ENCODE peak calls at places on chromosomes 6 and 20, in six cellular contexts. One of them, this sample, is unnamed.

GRCh38 chr20:37350655-37351574 is 5.0 kb downstream of the SRC start:
- DNase-seq in colonic mucosa: no peak
- DNase-seq in heart left ventricle: no peak
- DNase-seq in HCT116: no peak
- DNase-seq in psoas muscle: no peak
- DNase-seq in small intestine: no peak
- DNase-seq in this sample: no peak

GRCh38 chr20:64083380-64084208 is 604 bp downstream of the LKAAEAR1 start:
- DNase-seq in HCT116: no peak
- DNase-seq in psoas muscle: peak; percentile 82
- DNase-seq in heart left ventricle: peak; percentile 79
- DNase-seq in small intestine: no peak
- DNase-seq in colonic mucosa: peak; percentile 60
- DNase-seq in this sample: peak; percentile 92

GRCh38 chr6:30887901-30888300 is 3.6 kb downstream of the DDR1 start:
- DNase-seq in psoas muscle: no peak
- DNase-seq in small intestine: no peak
- DNase-seq in HCT116: no peak
- DNase-seq in colonic mucosa: no peak
- DNase-seq in heart left ventricle: no peak
- DNase-seq in this sample: no peak

GRCh38 chr6:130697661-130698535 is 129.3 kb upstream of the SMLR1 start:
- DNase-seq in colonic mucosa: peak; percentile 47
- DNase-seq in heart left ventricle: peak; percentile 19
- DNase-seq in psoas muscle: no peak
- DNase-seq in HCT116: peak; percentile 49
- DNase-seq in small intestine: peak; percentile 58
- DNase-seq in this sample: peak; percentile 73

GRCh38 chr6:36642913-36643817 is 35.3 kb upstream of the CDKN1A start:
- DNase-seq in heart left ventricle: peak; percentile 72
- DNase-seq in HCT116: no peak
- DNase-seq in small intestine: peak; percentile 98
- DNase-seq in psoas muscle: peak; percentile 89
- DNase-seq in colonic mucosa: peak; percentile 97
- DNase-seq in this sample: no peak

GRCh38 chr6:161444966-161445799 is 171.3 kb upstream of the AGPAT4 start:
- DNase-seq in HCT116: no peak
- DNase-seq in heart left ventricle: no peak
- DNase-seq in psoas muscle: peak; percentile 62
- DNase-seq in small intestine: no peak
- DNase-seq in colonic mucosa: no peak
- DNase-seq in this sample: no peak

GRCh38 chr20:62772994-62773858 is 23.0 kb upstream of the MRGBP start:
- DNase-seq in HCT116: no peak
- DNase-seq in psoas muscle: no peak
- DNase-seq in small intestine: no peak
- DNase-seq in colonic mucosa: no peak
- DNase-seq in heart left ventricle: no peak
- DNase-seq in this sample: no peak

GRCh38 chr6:36136551-36136950 is 6.2 kb downstream of the MAPK13 start:
- DNase-seq in small intestine: no peak
- DNase-seq in colonic mucosa: no peak
- DNase-seq in psoas muscle: no peak
- DNase-seq in HCT116: no peak
- DNase-seq in heart left ventricle: no peak
- DNase-seq in this sample: no peak

GRCh38 chr6:3202999-3203696 is 24.3 kb downstream of the TUBB2B start:
- DNase-seq in colonic mucosa: no peak
- DNase-seq in heart left ventricle: no peak
- DNase-seq in small intestine: no peak
- DNase-seq in psoas muscle: no peak
- DNase-seq in HCT116: no peak
- DNase-seq in this sample: no peak

GRCh38 chr20:63572071-63572787 is 1.8 kb downstream of the HELZ2 start:
- DNase-seq in heart left ventricle: no peak
- DNase-seq in HCT116: no peak
- DNase-seq in psoas muscle: no peak
- DNase-seq in small intestine: no peak
- DNase-seq in colonic mucosa: no peak
- DNase-seq in this sample: no peak

GRCh38 chr6:138086573-138087196 is 20.5 kb downstream of the PERP start:
- DNase-seq in HCT116: peak; percentile 85
- DNase-seq in psoas muscle: no peak
- DNase-seq in heart left ventricle: no peak
- DNase-seq in colonic mucosa: no peak
- DNase-seq in small intestine: peak; percentile 54
- DNase-seq in this sample: no peak

GRCh38 chr6:159761135-159761872 is 541 bp upstream of the ACAT2 start:
- DNase-seq in psoas muscle: peak; percentile 67
- DNase-seq in small intestine: peak; percentile 24
- DNase-seq in heart left ventricle: peak; percentile 27
- DNase-seq in colonic mucosa: peak; percentile 37
- DNase-seq in HCT116: no peak
- DNase-seq in this sample: no peak

GRCh38 chr6:168249746-168250145 is 69.8 kb downstream of the DACT2 start:
- DNase-seq in small intestine: no peak
- DNase-seq in psoas muscle: no peak
- DNase-seq in heart left ventricle: no peak
- DNase-seq in colonic mucosa: no peak
- DNase-seq in HCT116: no peak
- DNase-seq in this sample: peak; percentile 9

GRCh38 chr6:9186148-9186547 is 750.8 kb upstream of the SLC35B3 start:
- DNase-seq in small intestine: no peak
- DNase-seq in HCT116: no peak
- DNase-seq in psoas muscle: no peak
- DNase-seq in colonic mucosa: no peak
- DNase-seq in heart left ventricle: no peak
- DNase-seq in this sample: no peak

GRCh38 chr6:130396722-130397121 is 30.9 kb downstream of the TMEM200A start:
- DNase-seq in psoas muscle: no peak
- DNase-seq in colonic mucosa: no peak
- DNase-seq in heart left ventricle: no peak
- DNase-seq in small intestine: peak; percentile 31
- DNase-seq in HCT116: no peak
- DNase-seq in this sample: no peak

GRCh38 chr6:21754891-21755290 is 161.3 kb downstream of the SOX4 start:
- DNase-seq in small intestine: no peak
- DNase-seq in colonic mucosa: no peak
- DNase-seq in heart left ventricle: no peak
- DNase-seq in psoas muscle: no peak
- DNase-seq in HCT116: peak; percentile 69
- DNase-seq in this sample: no peak

GRCh38 chr6:128307671-128308070 is 212.7 kb downstream of the PTPRK start:
- DNase-seq in colonic mucosa: no peak
- DNase-seq in heart left ventricle: no peak
- DNase-seq in small intestine: no peak
- DNase-seq in psoas muscle: no peak
- DNase-seq in HCT116: no peak
- DNase-seq in this sample: no peak

GRCh38 chr20:62936996-62937352 is 973 bp upstream of the GID8 start:
- DNase-seq in colonic mucosa: no peak
- DNase-seq in psoas muscle: no peak
- DNase-seq in small intestine: peak; percentile 33
- DNase-seq in heart left ventricle: no peak
- DNase-seq in HCT116: no peak
- DNase-seq in this sample: peak; percentile 56

GRCh38 chr6:117329926-117330325 is 64.6 kb downstream of the VGLL2 start:
- DNase-seq in heart left ventricle: no peak
- DNase-seq in psoas muscle: no peak
- DNase-seq in HCT116: no peak
- DNase-seq in colonic mucosa: no peak
- DNase-seq in small intestine: no peak
- DNase-seq in this sample: no peak

GRCh38 chr6:7502743-7503142 is 38.7 kb upstream of the DSP start:
- DNase-seq in small intestine: no peak
- DNase-seq in psoas muscle: no peak
- DNase-seq in colonic mucosa: no peak
- DNase-seq in heart left ventricle: no peak
- DNase-seq in HCT116: no peak
- DNase-seq in this sample: no peak

GRCh38 chr6:13181398-13181797 is 146.9 kb downstream of the TBC1D7 start:
- DNase-seq in heart left ventricle: no peak
- DNase-seq in small intestine: no peak
- DNase-seq in psoas muscle: no peak
- DNase-seq in colonic mucosa: no peak
- DNase-seq in HCT116: no peak
- DNase-seq in this sample: no peak

GRCh38 chr6:74057326-74057725 is 361.3 kb downstream of the CD109 start:
- DNase-seq in small intestine: no peak
- DNase-seq in psoas muscle: no peak
- DNase-seq in colonic mucosa: no peak
- DNase-seq in HCT116: no peak
- DNase-seq in heart left ventricle: no peak
- DNase-seq in this sample: no peak

GRCh38 chr6:35945650-35946025 is 24.7 kb upstream of the SRPK1 start:
- DNase-seq in heart left ventricle: no peak
- DNase-seq in small intestine: no peak
- DNase-seq in HCT116: no peak
- DNase-seq in psoas muscle: no peak
- DNase-seq in colonic mucosa: no peak
- DNase-seq in this sample: no peak

GRCh38 chr20:46178891-46179290 is 60.8 kb downstream of the CD40 start:
- DNase-seq in HCT116: no peak
- DNase-seq in heart left ventricle: no peak
- DNase-seq in small intestine: no peak
- DNase-seq in psoas muscle: no peak
- DNase-seq in colonic mucosa: no peak
- DNase-seq in this sample: no peak

GRCh38 chr20:24770628-24771556 is 178.2 kb upstream of the CST7 start:
- DNase-seq in small intestine: no peak
- DNase-seq in colonic mucosa: no peak
- DNase-seq in psoas muscle: no peak
- DNase-seq in HCT116: no peak
- DNase-seq in heart left ventricle: no peak
- DNase-seq in this sample: no peak

GRCh38 chr20:20743511-20744169 is 31.2 kb upstream of the RALGAPA2 start:
- DNase-seq in heart left ventricle: peak; percentile 63
- DNase-seq in HCT116: no peak
- DNase-seq in small intestine: peak; percentile 31
- DNase-seq in psoas muscle: peak; percentile 92
- DNase-seq in colonic mucosa: peak; percentile 67
- DNase-seq in this sample: no peak
- H3K27ac ChIP-seq in heart left ventricle: peak overlapping the region; percentile 84
- H3K27ac ChIP-seq in HCT116: no peak overlapping the region
- H3K27ac ChIP-seq in small intestine: peak overlapping the region; percentile 16
- H3K27ac ChIP-seq in psoas muscle: peak overlapping the region; percentile 92
- H3K27ac ChIP-seq in colonic mucosa: peak overlapping the region; percentile 78
- H3K27ac ChIP-seq in this sample: no peak overlapping the region

GRCh38 chr20:48378976-48379670 is 448.7 kb downstream of the PREX1 start:
- DNase-seq in colonic mucosa: no peak
- DNase-seq in small intestine: no peak
- DNase-seq in psoas muscle: no peak
- DNase-seq in HCT116: no peak
- DNase-seq in heart left ventricle: no peak
- DNase-seq in this sample: no peak
- H3K4me1 ChIP-seq in colonic mucosa: no peaks in the 10 kb centered on the region
- H3K4me1 ChIP-seq in small intestine: no peaks in the 10 kb centered on the region
- H3K4me1 ChIP-seq in psoas muscle: no peaks in the 10 kb centered on the region
- H3K4me1 ChIP-seq in HCT116: peaks cover 12% of the 10 kb centered on the region
- H3K4me1 ChIP-seq in heart left ventricle: no peaks in the 10 kb centered on the region
- H3K4me1 ChIP-seq in this sample: no peaks in the 10 kb centered on the region

GRCh38 chr20:30610044-30610693 is 647.3 kb upstream of the DEFB115 start:
- DNase-seq in colonic mucosa: no peak
- DNase-seq in heart left ventricle: no peak
- DNase-seq in psoas muscle: no peak
- DNase-seq in small intestine: no peak
- DNase-seq in HCT116: no peak
- DNase-seq in this sample: no peak
- H3K4me3 ChIP-seq in colonic mucosa: no peak overlapping the region
- H3K4me3 ChIP-seq in heart left ventricle: no peak overlapping the region
- H3K4me3 ChIP-seq in psoas muscle: no peak overlapping the region
- H3K4me3 ChIP-seq in small intestine: no peak overlapping the region
- H3K4me3 ChIP-seq in HCT116: no peak overlapping the region
- H3K4me3 ChIP-seq in this sample: no peak overlapping the region

GRCh38 chr6:91167846-91168245 is 581.0 kb upstream of the MAP3K7 start:
- DNase-seq in small intestine: no peak
- DNase-seq in psoas muscle: no peak
- DNase-seq in HCT116: no peak
- DNase-seq in heart left ventricle: no peak
- DNase-seq in colonic mucosa: no peak
- DNase-seq in this sample: no peak
- H3K27ac ChIP-seq in small intestine: no peak overlapping the region
- H3K27ac ChIP-seq in psoas muscle: no peak overlapping the region
- H3K27ac ChIP-seq in HCT116: no peak overlapping the region
- H3K27ac ChIP-seq in heart left ventricle: no peak overlapping the region
- H3K27ac ChIP-seq in colonic mucosa: no peak overlapping the region
- H3K27ac ChIP-seq in this sample: no peak overlapping the region

DNA sequence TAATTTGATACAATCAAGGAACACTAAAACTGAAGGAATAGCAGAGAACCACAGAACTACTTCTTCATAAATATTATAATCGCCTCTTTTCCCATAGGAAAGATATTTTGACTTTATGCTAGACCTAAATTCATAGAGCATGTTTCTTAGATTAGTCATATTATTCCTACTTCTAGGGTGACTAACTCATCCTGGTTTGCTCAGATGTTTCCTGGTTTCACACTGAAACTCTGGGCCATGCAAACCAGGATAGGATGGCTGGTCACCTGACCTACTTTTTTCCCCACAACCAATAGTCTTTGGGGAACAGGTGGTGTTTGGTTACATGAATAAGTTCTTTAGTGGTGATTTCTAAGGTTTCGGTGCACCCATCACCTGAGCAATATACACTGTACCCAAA is 42.8 kb downstream of the MMS22L start:
- DNase-seq in HCT116: no peak
- DNase-seq in psoas muscle: no peak
- DNase-seq in colonic mucosa: no peak
- DNase-seq in heart left ventricle: no peak
- DNase-seq in small intestine: no peak
- DNase-seq in this sample: no peak
- H3K4me1 ChIP-seq in HCT116: peaks cover 9% of the 10 kb centered on the region
- H3K4me1 ChIP-seq in psoas muscle: no peaks in the 10 kb centered on the region
- H3K4me1 ChIP-seq in colonic mucosa: no peaks in the 10 kb centered on the region
- H3K4me1 ChIP-seq in heart left ventricle: no peaks in the 10 kb centered on the region
- H3K4me1 ChIP-seq in small intestine: no peaks in the 10 kb centered on the region
- H3K4me1 ChIP-seq in this sample: no peaks in the 10 kb centered on the region